ENCODE peak calls at places on chromosomes 11 and 22, in four cellular contexts. One of them, this sample, is unnamed.

GRCh38 chr11:61890536-61891330 is 612 bp downstream of the FADS3 start:
- DNase-seq in H1: no peak
- DNase-seq in HCT116: no peak
- DNase-seq in SK-N-SH: peak
- DNase-seq in this sample: peak

GRCh38 chr11:62015615-62016014 is 48.2 kb upstream of the FTH1 start:
- DNase-seq in H1: no peak
- DNase-seq in HCT116: no peak
- DNase-seq in SK-N-SH: no peak
- DNase-seq in this sample: no peak

GRCh38 chr11:128161994-128162393 is 425.4 kb downstream of the ETS1 start:
- DNase-seq in H1: no peak
- DNase-seq in HCT116: no peak
- DNase-seq in SK-N-SH: no peak
- DNase-seq in this sample: no peak

GRCh38 chr11:134519788-134520187 is 107.7 kb upstream of the B3GAT1 start:
- DNase-seq in H1: no peak
- DNase-seq in HCT116: no peak
- DNase-seq in SK-N-SH: no peak
- DNase-seq in this sample: no peak

GRCh38 chr11:114478768-114479167 is 39.5 kb downstream of the REXO2 start:
- DNase-seq in H1: no peak
- DNase-seq in HCT116: no peak
- DNase-seq in SK-N-SH: no peak
- DNase-seq in this sample: peak

GRCh38 chr11:64334764-64335741 is 5.0 kb upstream of the CCDC88B start:
- DNase-seq in H1: no peak
- DNase-seq in HCT116: peak
- DNase-seq in SK-N-SH: peak
- DNase-seq in this sample: no peak

GRCh38 chr11:64341429-64341828 is 1.4 kb downstream of the CCDC88B start:
- DNase-seq in H1: no peak
- DNase-seq in HCT116: no peak
- DNase-seq in SK-N-SH: no peak
- DNase-seq in this sample: no peak

GRCh38 chr11:130449996-130450419 is 1.6 kb downstream of the ADAMTS15 start:
- DNase-seq in H1: peak
- DNase-seq in HCT116: no peak
- DNase-seq in SK-N-SH: peak
- DNase-seq in this sample: no peak

GRCh38 chr11:121029813-121030445 is 6.0 kb downstream of the TBCEL start:
- DNase-seq in H1: no peak
- DNase-seq in HCT116: no peak
- DNase-seq in SK-N-SH: no peak
- DNase-seq in this sample: no peak

GRCh38 chr11:66976048-66976467 is 954 bp downstream of the C11orf86 start:
- DNase-seq in H1: peak
- DNase-seq in HCT116: no peak
- DNase-seq in SK-N-SH: peak
- DNase-seq in this sample: no peak

GRCh38 chr11:19670030-19670761 is 42.4 kb upstream of the NAV2 start:
- DNase-seq in H1: no peak
- DNase-seq in HCT116: peak
- DNase-seq in SK-N-SH: no peak
- DNase-seq in this sample: no peak

GRCh38 chr22:37562049-37562784 is 1.9 kb downstream of the CDC42EP1 start:
- DNase-seq in H1: no peak
- DNase-seq in HCT116: no peak
- DNase-seq in SK-N-SH: no peak
- DNase-seq in this sample: no peak

GRCh38 chr11:130882138-130882551 is 34.1 kb downstream of the SNX19 start:
- DNase-seq in H1: no peak
- DNase-seq in HCT116: no peak
- DNase-seq in SK-N-SH: no peak
- DNase-seq in this sample: peak

GRCh38 chr11:69483170-69483569 is 1.7 kb downstream of the LINC01488 start:
- DNase-seq in H1: no peak
- DNase-seq in HCT116: no peak
- DNase-seq in SK-N-SH: no peak
- DNase-seq in this sample: no peak

GRCh38 chr11:70807195-70807543 is 408.8 kb downstream of the CTTN start:
- DNase-seq in H1: no peak
- DNase-seq in HCT116: no peak
- DNase-seq in SK-N-SH: no peak
- DNase-seq in this sample: no peak

GRCh38 chr11:43852057-43852636 is 28.5 kb upstream of the ALKBH3 start:
- DNase-seq in H1: peak
- DNase-seq in HCT116: peak
- DNase-seq in SK-N-SH: peak
- DNase-seq in this sample: peak

GRCh38 chr22:26017932-26018331 is 151.3 kb upstream of the SEZ6L start:
- DNase-seq in H1: no peak
- DNase-seq in HCT116: no peak
- DNase-seq in SK-N-SH: no peak
- DNase-seq in this sample: no peak

GRCh38 chr11:61618991-61619390 is 38.1 kb upstream of the SYT7 start:
- DNase-seq in H1: no peak
- DNase-seq in HCT116: no peak
- DNase-seq in SK-N-SH: no peak
- DNase-seq in this sample: no peak

GRCh38 chr11:21514298-21514697 is 678.6 kb upstream of the ANO5 start:
- DNase-seq in H1: no peak
- DNase-seq in HCT116: no peak
- DNase-seq in SK-N-SH: peak
- DNase-seq in this sample: peak

GRCh38 chr11:2921261-2921660 is 8.0 kb downstream of the PHLDA2 start:
- DNase-seq in H1: no peak
- DNase-seq in HCT116: no peak
- DNase-seq in SK-N-SH: no peak
- DNase-seq in this sample: no peak

GRCh38 chr22:24875862-24876506 is 70.0 kb downstream of the SGSM1 start:
- DNase-seq in H1: peak
- DNase-seq in HCT116: no peak
- DNase-seq in SK-N-SH: no peak
- DNase-seq in this sample: peak

GRCh38 chr11:80118071-80118470 is 677.2 kb upstream of the TENM4 start:
- DNase-seq in H1: no peak
- DNase-seq in HCT116: no peak
- DNase-seq in SK-N-SH: no peak
- DNase-seq in this sample: no peak

GRCh38 chr11:95358516-95359322 is 127.7 kb upstream of the SESN3 start:
- DNase-seq in H1: no peak
- DNase-seq in HCT116: no peak
- DNase-seq in SK-N-SH: no peak
- DNase-seq in this sample: no peak

GRCh38 chr11:33564856-33565453 is 135.7 kb downstream of the C11orf91 start:
- DNase-seq in H1: no peak
- DNase-seq in HCT116: no peak
- DNase-seq in SK-N-SH: no peak
- DNase-seq in this sample: no peak

GRCh38 chr22:47553436-47553835 is 791.0 kb downstream of the TBC1D22A start:
- DNase-seq in H1: no peak
- DNase-seq in HCT116: no peak
- DNase-seq in SK-N-SH: no peak
- DNase-seq in this sample: no peak

GRCh38 chr11:67627788-67628624 is 1.7 kb downstream of the NUDT8 start:
- DNase-seq in H1: no peak
- DNase-seq in HCT116: no peak
- DNase-seq in SK-N-SH: no peak
- DNase-seq in this sample: no peak

GRCh38 chr11:121754603-121755002 is 301.8 kb upstream of the SORL1-AS1 start:
- DNase-seq in H1: no peak
- DNase-seq in HCT116: no peak
- DNase-seq in SK-N-SH: no peak
- DNase-seq in this sample: no peak

GRCh38 chr22:37742374-37743092 is 45.7 kb downstream of the TRIOBP start:
- DNase-seq in H1: no peak
- DNase-seq in HCT116: peak
- DNase-seq in SK-N-SH: no peak
- DNase-seq in this sample: no peak

GRCh38 chr11:65858354-65859133 is 564 bp upstream of the CFL1 start:
- DNase-seq in H1: no peak
- DNase-seq in HCT116: no peak
- DNase-seq in SK-N-SH: no peak
- DNase-seq in this sample: no peak

GRCh38 chr22:24698266-24698926 is 76.1 kb downstream of the PIWIL3 start:
- DNase-seq in H1: no peak
- DNase-seq in HCT116: no peak
- DNase-seq in SK-N-SH: no peak
- DNase-seq in this sample: no peak

DNA sequence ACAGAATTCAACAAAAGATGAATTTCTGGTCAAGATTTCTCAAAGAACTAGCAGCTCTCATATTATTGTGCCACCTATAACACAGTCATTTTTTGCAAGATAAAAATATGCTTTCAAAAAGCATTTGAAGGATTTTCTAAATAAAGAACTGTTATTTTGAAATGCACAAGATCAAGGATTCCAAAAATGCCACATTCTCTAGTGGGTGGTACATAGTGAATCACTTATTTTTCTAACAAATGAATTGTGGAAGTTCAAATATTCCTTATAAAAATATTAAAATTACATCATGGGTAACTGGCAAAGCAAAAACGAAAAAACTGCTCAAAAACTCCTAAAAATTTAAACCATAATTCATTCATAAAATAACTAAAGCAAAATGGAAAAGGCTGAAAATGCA is 2.1 kb downstream of the RNF141 start:
- DNase-seq in H1: no peak
- DNase-seq in HCT116: no peak
- DNase-seq in SK-N-SH: no peak
- DNase-seq in this sample: no peak
- TF ChIP-seq JUND in H1: no peak
- TF ChIP-seq JUND in HCT116: no peak
- TF ChIP-seq JUND in SK-N-SH: no peak
- TF ChIP-seq JUND in this sample: no peak

GRCh38 chr11:57357827-57358226 is 19.7 kb downstream of the P2RX3 start:
- DNase-seq in H1: no peak
- DNase-seq in HCT116: no peak
- DNase-seq in SK-N-SH: no peak
- DNase-seq in this sample: no peak

GRCh38 chr11:57354699-57355098 is 16.5 kb downstream of the P2RX3 start:
- DNase-seq in H1: no peak
- DNase-seq in HCT116: no peak
- DNase-seq in SK-N-SH: no peak
- DNase-seq in this sample: no peak

GRCh38 chr11:57357310-57357709 is 19.2 kb downstream of the P2RX3 start:
- DNase-seq in H1: no peak
- DNase-seq in HCT116: no peak
- DNase-seq in SK-N-SH: no peak
- DNase-seq in this sample: no peak

GRCh38 chr11:57358543-57358961 is 20.4 kb downstream of the P2RX3 start:
- DNase-seq in H1: no peak
- DNase-seq in HCT116: no peak
- DNase-seq in SK-N-SH: no peak
- DNase-seq in this sample: no peak

DNA sequence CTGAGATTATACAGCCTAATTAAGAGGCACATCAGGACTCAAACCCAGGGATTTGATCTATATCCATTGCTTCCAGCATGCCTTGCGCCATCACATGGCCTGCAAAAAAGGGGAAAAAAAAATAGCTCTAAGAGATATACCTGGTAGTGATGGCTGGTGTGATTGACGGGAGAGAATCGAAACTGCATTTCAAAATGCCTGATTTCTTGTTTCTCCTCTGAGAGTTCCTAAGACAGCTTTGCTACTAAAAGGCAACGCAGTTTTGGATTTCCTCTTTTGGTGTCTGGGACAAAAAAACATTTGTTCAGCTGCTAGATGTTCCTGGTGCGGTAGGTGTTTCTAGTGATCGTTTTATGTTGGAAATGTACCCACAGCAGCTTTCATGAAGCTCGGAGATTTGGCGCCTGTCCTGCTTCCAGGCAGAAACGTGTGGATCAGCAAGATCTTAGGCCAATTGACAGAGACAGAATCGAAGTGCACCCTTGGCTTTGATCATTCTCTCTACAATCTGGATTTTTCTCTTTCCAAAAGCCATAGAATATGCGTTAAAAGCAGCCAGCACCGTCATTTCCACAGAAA is 18.1 kb downstream of the P2RX3 start:
- DNase-seq in H1: no peak
- DNase-seq in HCT116: no peak
- DNase-seq in SK-N-SH: no peak
- DNase-seq in this sample: no peak
- TF ChIP-seq JUND in H1: no peak
- TF ChIP-seq JUND in HCT116: no peak
- TF ChIP-seq JUND in SK-N-SH: no peak
- TF ChIP-seq JUND in this sample: no peak

GRCh38 chr11:77783023-77783422 is 37.5 kb downstream of the RSF1 start:
- DNase-seq in H1: no peak
- DNase-seq in HCT116: no peak
- DNase-seq in SK-N-SH: no peak
- DNase-seq in this sample: no peak

GRCh38 chr11:77778118-77778517 is 42.4 kb downstream of the RSF1 start:
- DNase-seq in H1: no peak
- DNase-seq in HCT116: no peak
- DNase-seq in SK-N-SH: no peak
- DNase-seq in this sample: no peak

GRCh38 chr11:77778549-77778948 is 42.0 kb downstream of the RSF1 start:
- DNase-seq in H1: no peak
- DNase-seq in HCT116: no peak
- DNase-seq in SK-N-SH: no peak
- DNase-seq in this sample: no peak

GRCh38 chr11:77776455-77776854 is 44.1 kb downstream of the RSF1 start:
- DNase-seq in H1: no peak
- DNase-seq in HCT116: peak
- DNase-seq in SK-N-SH: no peak
- DNase-seq in this sample: no peak

GRCh38 chr11:77779935-77780334 is 40.6 kb downstream of the RSF1 start:
- DNase-seq in H1: no peak
- DNase-seq in HCT116: no peak
- DNase-seq in SK-N-SH: no peak
- DNase-seq in this sample: peak
- TF ChIP-seq JUND in H1: no peak
- TF ChIP-seq JUND in HCT116: no peak
- TF ChIP-seq JUND in SK-N-SH: no peak
- TF ChIP-seq JUND in this sample: no peak

DNA sequence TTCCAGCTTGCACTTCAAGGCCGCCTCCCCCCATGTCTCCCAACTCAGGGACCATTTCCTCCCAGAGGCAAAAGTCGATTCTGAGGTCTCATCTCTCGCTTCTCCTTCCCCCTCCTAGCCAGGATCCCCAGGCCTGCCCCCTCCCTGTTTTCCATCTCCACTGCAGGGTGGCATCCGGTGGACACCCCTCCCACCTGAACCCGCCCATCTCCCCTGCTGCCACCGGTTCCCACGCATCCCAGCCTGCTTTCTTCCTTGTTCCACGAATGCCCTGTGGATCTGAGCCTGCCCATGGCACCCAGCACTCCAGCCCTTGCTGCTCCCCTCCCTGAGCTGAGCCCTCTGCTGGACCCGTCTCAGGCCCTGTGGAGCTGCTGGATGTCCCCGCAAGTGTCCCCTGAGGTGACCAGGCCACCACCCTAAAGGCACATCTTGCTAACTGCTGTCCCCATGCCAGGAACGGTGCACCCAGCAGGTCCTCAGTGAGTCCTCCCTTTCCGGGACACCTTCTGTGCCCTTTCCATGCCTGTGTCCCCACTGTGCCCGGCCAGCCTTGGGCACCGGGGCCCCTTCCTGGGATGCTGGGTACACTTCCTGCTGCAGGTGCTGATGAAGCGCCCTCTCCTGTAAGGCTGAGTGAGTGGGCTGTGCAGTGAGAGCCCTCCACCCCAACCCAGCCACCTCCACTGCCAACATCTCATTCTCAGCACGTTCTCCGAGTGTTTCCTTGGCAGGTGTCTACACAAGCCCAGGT is 941 bp downstream of the IL17REL start:
- DNase-seq in H1: no peak
- DNase-seq in HCT116: no peak
- DNase-seq in SK-N-SH: peak
- DNase-seq in this sample: no peak
- TF ChIP-seq JUND in H1: no peak
- TF ChIP-seq JUND in HCT116: no peak
- TF ChIP-seq JUND in SK-N-SH: no peak
- TF ChIP-seq JUND in this sample: no peak

This sample was measured in T47D.